ENCODE peak calls at places on chromosomes 6 and 20, in six cellular contexts. T is ovary, B is tibial nerve, N is IMR-90, I is HepG2, H is K562. V is an unnamed sample. For H3K4me1, the result is how much of the 10 kb centered on the place peaks cover.

GRCh38 chr20:17747431-17747846 is 47.7 kb downstream of the BANF2 start:
- DNase-seq in I (peak), B (no peak), T (no peak), N (peak), H (no peak), V (peak)

GRCh38 chr20:32672982-32673727 is 586 bp downstream of the C20orf203 start:
- DNase-seq in I (no peak), H (no peak), B (no peak), N (no peak), T (no peak), V (no peak)

GRCh38 chr20:49478754-49479689 is 3.4 kb downstream of the KCNB1 start:
- DNase-seq in T (no peak), N (no peak), B (no peak), I (no peak), H (no peak), V (no peak)

GRCh38 chr20:50291428-50292323 is 101.0 kb downstream of the CEBPB start:
- DNase-seq in T (no peak), H (no peak), B (no peak), I (no peak), N (no peak), V (no peak)

GRCh38 chr6:126232671-126233070 is 107.2 kb upstream of the CENPW start:
- DNase-seq in T (no peak), I (no peak), H (no peak), N (no peak), B (no peak), V (no peak)

GRCh38 chr20:409697-410559 is 1.8 kb downstream of the RBCK1 start:
- DNase-seq in H (no peak), I (no peak), B (no peak), T (no peak), N (no peak), V (peak)

GRCh38 chr6:135183532-135184440 is 2.7 kb downstream of the MYB start:
- DNase-seq in T (no peak), N (peak), B (no peak), H (peak), I (peak), V (no peak)

GRCh38 chr6:17086469-17086868 is 15.4 kb upstream of the STMND1 start:
- DNase-seq in T (no peak), N (peak), I (peak), H (peak), B (peak), V (no peak)

GRCh38 chr6:143823463-143824006 is 19.6 kb upstream of the LTV1 start:
- DNase-seq in H (no peak), I (no peak), B (no peak), N (peak), T (no peak), V (no peak)

GRCh38 chr20:63706852-63707557 is 771 bp downstream of the ARFRP1 start:
- DNase-seq in B (no peak), H (peak), I (peak), N (peak), T (peak), V (no peak)

GRCh38 chr6:26525818-26526217 is 12.3 kb upstream of the HMGN4 start:
- DNase-seq in H (no peak), T (no peak), N (no peak), I (no peak), B (no peak), V (no peak)

GRCh38 chr20:22546344-22546743 is 38.0 kb downstream of the FOXA2 start:
- DNase-seq in B (no peak), H (no peak), I (no peak), T (no peak), N (no peak), V (no peak)

GRCh38 chr20:12623870-12624269 is 384.9 kb upstream of the SPTLC3 start:
- DNase-seq in T (no peak), I (no peak), H (no peak), B (no peak), N (no peak), V (no peak)

DNA sequence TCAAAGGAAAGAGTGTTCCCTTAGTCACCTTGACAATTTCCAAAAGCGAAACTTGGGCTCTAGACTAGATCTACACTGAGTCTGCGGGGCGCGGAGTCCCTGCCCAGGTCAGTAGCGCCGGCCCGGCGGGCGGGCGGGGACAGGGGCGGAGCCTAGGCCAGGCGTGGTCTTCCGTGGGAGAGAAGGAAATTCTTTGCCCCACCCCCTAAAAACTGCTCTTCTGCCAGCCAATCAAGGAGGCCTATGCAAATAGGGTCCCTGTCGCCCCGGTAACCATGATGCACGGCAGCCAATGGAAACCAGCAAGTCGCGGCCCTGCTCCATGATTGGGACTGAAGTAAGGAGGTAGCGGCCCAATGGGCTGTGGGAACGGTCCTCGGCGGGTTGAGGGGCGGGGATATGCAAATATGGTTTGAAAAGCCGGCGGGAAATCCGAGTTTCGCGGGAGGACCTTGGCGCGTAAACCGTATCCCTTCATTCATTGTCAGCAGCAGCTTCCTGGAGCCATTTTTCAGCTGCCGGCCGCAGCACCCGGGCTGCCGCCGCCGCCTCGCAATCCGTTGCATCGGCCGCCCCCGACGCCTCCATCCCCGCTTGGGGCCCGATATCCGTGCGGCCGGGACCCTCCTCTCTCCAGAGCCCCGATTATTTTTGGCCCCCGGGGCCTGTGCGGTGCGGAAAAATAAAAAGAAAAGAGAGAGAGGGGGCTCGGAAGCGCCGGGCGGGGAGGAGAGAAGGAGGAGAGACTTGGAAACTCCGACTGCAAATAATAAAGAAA is at the start of gene E2F3:
- DNase-seq in T (peak), I (peak), B (peak), H (peak), N (peak), V (peak)
- TF ChIP-seq POLR2A in T (no peak), I (peak), B (peak), H (peak), N (peak), V (peak)

GRCh38 chr20:51419236-51419635 is 123.3 kb downstream of the NFATC2 start:
- DNase-seq in N (no peak), H (peak), I (no peak), B (no peak), T (no peak), V (no peak)

GRCh38 chr20:51420111-51420510 is 122.4 kb downstream of the NFATC2 start:
- DNase-seq in I (no peak), H (peak), N (peak), B (no peak), T (no peak), V (no peak)

GRCh38 chr20:51417745-51418529 is 124.6 kb downstream of the NFATC2 start:
- DNase-seq in N (no peak), B (no peak), T (no peak), I (no peak), H (no peak), V (no peak)

GRCh38 chr20:51420805-51421204 is 121.7 kb downstream of the NFATC2 start:
- DNase-seq in N (no peak), B (no peak), I (no peak), T (no peak), H (no peak), V (no peak)

GRCh38 chr20:51419646-51420045 is 122.9 kb downstream of the NFATC2 start:
- DNase-seq in I (no peak), B (no peak), T (no peak), H (no peak), N (no peak), V (no peak)
- H3K4me1 ChIP-seq in I (under half), B (under half), T (under half), H (under half), N (under half), V (under half)

GRCh38 chr6:32969685-32970412 is 1.5 kb downstream of the BRD2 start:
- DNase-seq in H (no peak), N (peak), I (peak), B (peak), T (peak), V (peak)
- TF ChIP-seq POLR2A in H (peak), N (peak), I (no peak), B (peak), T (peak), V (peak)

GRCh38 chr6:35594503-35595186 is 81.9 kb upstream of the TULP1 start:
- DNase-seq in I (no peak), H (no peak), N (no peak), T (no peak), B (no peak), V (no peak)
- H3K4me1 ChIP-seq in I (under half), H (under half), N (under half), T (under half), B (half or more), V (half or more)

GRCh38 chr6:34391711-34392496 is 565 bp downstream of the NUDT3 start:
- DNase-seq in H (peak), N (peak), I (peak), T (peak), B (no peak), V (peak)

GRCh38 chr6:34393968-34394305 is 1.5 kb upstream of the NUDT3 start:
- DNase-seq in H (no peak), N (no peak), T (no peak), I (no peak), B (no peak), V (no peak)

GRCh38 chr6:34393191-34393967 is 910 bp upstream of the NUDT3 start:
- DNase-seq in I (no peak), N (no peak), H (no peak), T (no peak), B (no peak), V (no peak)

GRCh38 chr6:34391023-34391485 is 1.4 kb downstream of the NUDT3 start:
- DNase-seq in T (peak), I (peak), B (peak), N (peak), H (no peak), V (peak)

GRCh38 chr6:34392497-34393190 is at the start of gene NUDT3:
- DNase-seq in T (peak), B (peak), I (peak), N (peak), H (peak), V (peak)
- TF ChIP-seq POLR2A in T (peak), B (peak), I (peak), N (no peak), H (no peak), V (peak)

DNA sequence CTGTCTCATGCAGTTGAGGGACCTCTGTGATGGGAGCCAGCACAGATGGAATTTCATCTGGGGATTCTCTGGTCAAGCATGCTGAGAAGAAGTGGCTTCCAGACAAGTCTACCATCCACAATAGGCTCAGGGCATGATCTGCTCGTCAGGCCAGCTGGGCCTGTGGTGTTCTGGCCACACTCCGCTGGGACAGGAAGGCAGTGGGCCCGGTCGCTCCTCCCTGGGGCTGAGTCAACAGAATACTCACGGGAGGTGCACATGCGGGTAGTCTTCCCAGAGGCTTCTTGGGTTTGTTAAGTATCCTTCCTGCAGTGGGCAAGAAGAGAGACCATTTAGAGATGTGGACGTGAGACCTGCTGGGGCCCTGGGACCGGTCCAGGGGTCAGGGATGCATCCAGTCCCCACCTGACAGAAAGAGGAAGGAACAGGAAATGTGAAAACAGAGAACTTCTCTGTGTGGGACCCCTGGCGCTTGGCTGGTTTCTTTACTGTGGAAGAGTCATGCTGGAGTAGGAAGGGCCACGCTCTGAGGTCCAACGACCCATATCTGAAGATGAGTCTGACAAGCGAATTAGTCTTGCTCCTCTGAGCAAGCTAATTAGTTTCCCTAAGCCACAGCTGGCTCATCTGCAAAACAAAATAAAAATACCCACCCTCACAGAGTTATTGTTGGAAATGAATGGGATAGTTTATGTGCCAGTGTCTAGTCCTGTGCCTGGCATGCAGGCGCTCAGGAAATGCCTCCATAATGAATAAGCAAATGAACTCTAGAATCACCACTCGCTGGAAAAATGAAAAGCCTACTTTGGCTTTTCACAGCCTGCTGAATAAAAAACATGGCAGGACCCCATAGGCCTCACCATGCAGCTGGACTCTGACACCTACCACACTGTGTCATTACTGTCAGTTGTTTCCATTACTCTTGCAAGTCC is 67.3 kb downstream of the TRAM2 start:
- DNase-seq in B (no peak), N (no peak), H (no peak), I (no peak), T (no peak), V (no peak)
- H3K4me1 ChIP-seq in B (under half), N (under half), H (under half), I (under half), T (under half), V (under half)

GRCh38 chr20:38434310-38434741 is 802 bp downstream of the SNHG17 start:
- DNase-seq in I (no peak), H (peak), T (no peak), N (peak), B (no peak), V (no peak)
- TF ChIP-seq POLR2A in I (no peak), H (no peak), T (no peak), N (no peak), B (no peak), V (no peak)